ENCODE peak calls at places on chromosomes 2 and 18, in ten cellular contexts. O is bronchial epithelial cell, F is HFFc6, P is foreskin fibroblast, K is neural crest cell, W is fibroblast of lung, C is A549, N is GM10248, J is WTC11, Q is HCT116. Z is an unnamed sample.

GRCh38 chr2:162297925-162298552 is 20.4 kb downstream of the IFIH1 start:
- DNase-seq in W (peak), C (peak), J (peak), K (peak), P (peak), F (peak), O (peak), N (peak), Q (peak), Z (peak)

GRCh38 chr18:56083097-56083865 is 495.3 kb upstream of the TCF4 start:
- DNase-seq in W (peak), O (no peak), F (no peak), J (peak), P (no peak), C (no peak), N (no peak), Q (no peak), K (no peak), Z (no peak)

GRCh38 chr2:70923378-70924015 is 12.2 kb upstream of the ATP6V1B1 start:
- DNase-seq in J (peak), N (peak), P (no peak), C (peak), F (no peak), W (no peak), K (no peak), O (no peak), Q (no peak), Z (peak)

GRCh38 chr2:99811544-99811943 is 321.7 kb upstream of the REV1 start:
- DNase-seq in P (peak), Q (no peak), C (no peak), W (peak), O (peak), N (no peak), J (no peak), K (no peak), F (peak), Z (no peak)

GRCh38 chr2:71417300-71418202 is 35.8 kb upstream of the DYSF start:
- DNase-seq in N (no peak), O (peak), Q (peak), F (no peak), P (no peak), C (peak), K (no peak), W (no peak), J (no peak), Z (no peak)

GRCh38 chr2:71748227-71748626 is 294.9 kb downstream of the DYSF start:
- DNase-seq in K (no peak), N (no peak), W (peak), J (no peak), Q (no peak), F (peak), C (peak), P (peak), O (no peak), Z (no peak)

GRCh38 chr18:45073556-45073955 is 392.9 kb downstream of the SETBP1 start:
- DNase-seq in K (no peak), O (no peak), P (no peak), F (no peak), W (no peak), J (no peak), Q (no peak), N (no peak), C (no peak), Z (no peak)

GRCh38 chr2:55493220-55493619 is 26.3 kb upstream of the CFAP36 start:
- DNase-seq in W (no peak), C (no peak), K (no peak), P (no peak), N (no peak), J (no peak), F (no peak), Q (no peak), O (peak), Z (no peak)

GRCh38 chr2:5409925-5410360 is 282.2 kb upstream of the SOX11 start:
- DNase-seq in J (no peak), F (no peak), C (no peak), N (no peak), Q (no peak), W (no peak), O (no peak), K (peak), P (no peak), Z (peak)

GRCh38 chr18:3493501-3494244 is 43.7 kb downstream of the TGIF1 start:
- DNase-seq in C (no peak), Q (no peak), P (no peak), N (no peak), J (no peak), O (no peak), K (no peak), W (no peak), F (no peak), Z (no peak)

GRCh38 chr18:70418551-70419311 is 129.9 kb downstream of the SOCS6 start:
- DNase-seq in K (no peak), W (peak), N (peak), Q (no peak), O (no peak), J (no peak), C (no peak), F (no peak), P (no peak), Z (no peak)

GRCh38 chr2:57965219-57965618 is 81.4 kb upstream of the VRK2 start:
- DNase-seq in K (no peak), Q (no peak), O (no peak), F (no peak), J (no peak), N (no peak), C (no peak), P (no peak), W (no peak), Z (no peak)

GRCh38 chr18:56060967-56061541 is 473.1 kb upstream of the TCF4 start:
- DNase-seq in C (no peak), O (no peak), P (no peak), N (no peak), K (no peak), Q (no peak), F (no peak), J (no peak), W (no peak), Z (no peak)

GRCh38 chr2:71669628-71670429 is 216.5 kb downstream of the DYSF start:
- DNase-seq in C (no peak), J (no peak), O (no peak), N (no peak), Q (no peak), W (no peak), F (no peak), K (no peak), P (no peak), Z (no peak)

GRCh38 chr2:29921560-29921915 is at the start of gene ALK:
- DNase-seq in K (peak), W (peak), Q (no peak), N (peak), C (peak), P (peak), O (peak), J (peak), F (peak), Z (peak)

GRCh38 chr2:7029291-7030059 is 112.3 kb downstream of the RNF144A start:
- DNase-seq in N (no peak), C (no peak), P (no peak), J (no peak), F (no peak), K (no peak), W (no peak), O (no peak), Q (no peak), Z (no peak)

GRCh38 chr18:76620326-76620813 is 125.3 kb upstream of the ZNF516 start:
- DNase-seq in F (peak), W (peak), N (peak), O (peak), Q (peak), C (no peak), K (peak), J (peak), P (peak), Z (peak)

GRCh38 chr2:141766225-141766624 is 364.6 kb downstream of the LRP1B start:
- DNase-seq in C (no peak), W (no peak), N (no peak), O (no peak), F (no peak), P (no peak), Q (no peak), J (no peak), K (no peak), Z (no peak)
- TF ChIP-seq CTCF in C (no peak), W (no peak), N (no peak), O (no peak), F (no peak), P (no peak), Q (no peak), J (no peak), K (no peak), Z (no peak)

DNA sequence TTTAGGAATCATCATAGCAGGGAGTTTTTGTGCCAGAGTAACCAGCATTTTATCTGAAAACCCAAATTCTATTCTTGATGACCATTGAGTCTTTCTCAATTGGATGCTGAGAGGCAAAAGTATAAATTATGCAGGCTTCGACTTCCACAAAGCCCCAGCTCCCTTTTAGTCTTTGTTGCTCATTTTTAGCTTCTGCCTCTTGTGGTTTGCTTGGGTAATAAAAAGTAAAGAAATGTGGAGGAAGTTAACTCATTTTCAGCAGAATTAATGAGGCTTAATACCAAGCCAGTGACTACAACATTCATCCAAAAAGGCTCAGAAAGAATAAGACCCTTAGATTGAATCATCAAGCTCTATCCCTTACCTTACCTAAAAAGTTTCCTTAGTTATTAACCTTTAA is 18.6 kb downstream of the ERMN start:
- DNase-seq in Q (no peak), W (peak), F (peak), K (no peak), N (no peak), J (no peak), O (no peak), C (no peak), P (no peak), Z (no peak)
- TF ChIP-seq CTCF in Q (peak), W (no peak), F (peak), K (peak), N (no peak), J (no peak), O (no peak), C (no peak), P (no peak), Z (peak)

DNA sequence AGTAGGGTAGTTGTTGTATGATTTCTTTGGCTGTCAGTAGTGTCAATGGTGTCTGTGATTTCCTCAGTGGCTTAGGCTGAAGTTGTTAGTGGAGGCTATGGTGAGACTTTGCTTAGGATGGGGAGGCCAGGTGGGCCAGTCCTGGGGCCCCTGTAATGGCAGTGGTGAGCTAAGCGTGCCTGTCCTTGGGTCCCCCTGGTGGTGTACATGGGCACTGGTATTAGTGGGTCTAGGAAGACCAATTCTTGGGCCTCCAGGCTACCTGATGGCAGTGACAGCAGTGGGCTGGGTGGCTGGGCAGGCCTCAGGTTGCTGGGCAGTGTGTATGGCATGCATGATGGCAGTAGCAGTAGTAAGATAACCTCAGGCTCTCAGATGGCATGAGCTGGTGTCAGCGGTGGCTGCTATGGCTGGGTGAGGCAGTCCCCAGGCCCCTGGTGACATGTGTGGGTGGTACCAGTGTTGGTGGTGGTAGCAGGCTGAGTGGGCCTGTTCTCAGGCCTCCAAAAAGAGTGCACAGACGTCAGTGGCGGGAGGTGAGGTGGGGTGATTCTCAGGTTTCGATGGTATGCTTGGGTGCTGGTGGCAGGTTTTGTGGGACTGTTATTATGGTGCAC is 103.2 kb downstream of the KLHL14 start:
- DNase-seq in Q (no peak), W (no peak), F (no peak), C (peak), K (no peak), O (no peak), J (peak), P (no peak), N (no peak), Z (no peak)
- TF ChIP-seq CTCF in Q (peak), W (no peak), F (no peak), C (no peak), K (peak), O (peak), J (peak), P (peak), N (no peak), Z (peak)

GRCh38 chr2:237652854-237653253 is 25.5 kb downstream of the LRRFIP1 start:
- DNase-seq in N (no peak), P (no peak), O (no peak), Q (no peak), C (no peak), W (no peak), F (no peak), J (no peak), K (no peak), Z (no peak)
- TF ChIP-seq CTCF in N (no peak), P (no peak), O (no peak), Q (no peak), C (no peak), W (no peak), F (no peak), J (no peak), K (no peak), Z (no peak)

Z was measured in endothelial cell.